ENCODE peak calls at places on chromosomes 6 and 20, in eight cellular contexts. K is mammary epithelial cell; H is cardiac muscle cell; Z is stomach; E is psoas muscle; W is CD8-positive, alpha-beta T cell; O is left ventricle myocardium inferior; Q is gastrocnemius medialis. S is an unnamed sample.

GRCh38 chr6:152948150-152948768 is 34.6 kb downstream of the FBXO5 start:
- DNase-seq in K (peak), H (peak), Z (no peak), E (no peak), W (no peak), O (no peak), Q (no peak), S (no peak)

GRCh38 chr6:39962831-39963230 is 28.6 kb upstream of the MOCS1 start:
- DNase-seq in K (no peak), H (no peak), Z (no peak), E (no peak), W (no peak), O (no peak), Q (no peak), S (no peak)

GRCh38 chr6:25472314-25472713 is 179.7 kb upstream of the SCGN start:
- DNase-seq in K (no peak), H (no peak), Z (no peak), E (no peak), W (no peak), O (no peak), Q (no peak), S (no peak)

GRCh38 chr6:22008248-22008836 is 288.5 kb downstream of the PRL start:
- DNase-seq in K (no peak), H (no peak), Z (no peak), E (no peak), W (no peak), O (no peak), Q (no peak), S (no peak)

GRCh38 chr6:108242721-108243120 is 18.1 kb downstream of the SNX3 start:
- DNase-seq in K (no peak), H (no peak), Z (no peak), E (no peak), W (no peak), O (no peak), Q (no peak), S (no peak)

GRCh38 chr6:25138024-25138696 is 141.0 kb upstream of the CARMIL1 start:
- DNase-seq in K (peak), H (no peak), Z (peak), E (peak), W (peak), O (peak), Q (peak), S (peak)

GRCh38 chr20:38728237-38728761 is 4.0 kb downstream of the SLC32A1 start:
- DNase-seq in K (no peak), H (no peak), Z (no peak), E (no peak), W (no peak), O (no peak), Q (no peak), S (no peak)

GRCh38 chr6:169974663-169975062 is 223.2 kb downstream of the ERMARD start:
- DNase-seq in K (no peak), H (no peak), Z (no peak), E (no peak), W (no peak), O (no peak), Q (no peak), S (no peak)

GRCh38 chr20:46268131-46268611 is 40.1 kb downstream of the CDH22 start:
- DNase-seq in K (no peak), H (no peak), Z (no peak), E (no peak), W (no peak), O (no peak), Q (no peak), S (no peak)

GRCh38 chr6:34319471-34319885 is 70.7 kb upstream of the SMIM29 start:
- DNase-seq in K (peak), H (no peak), Z (no peak), E (no peak), W (no peak), O (no peak), Q (no peak), S (no peak)

GRCh38 chr6:33505544-33506330 is 51.4 kb downstream of the ZBTB9 start:
- DNase-seq in K (no peak), H (no peak), Z (no peak), E (no peak), W (no peak), O (no peak), Q (no peak), S (no peak)

GRCh38 chr20:17610566-17611289 is 40.9 kb downstream of the DSTN start:
- DNase-seq in K (peak), H (no peak), Z (peak), E (peak), W (peak), O (no peak), Q (no peak), S (no peak)

GRCh38 chr6:128572286-128572685 is 51.9 kb upstream of the PTPRK start:
- DNase-seq in K (no peak), H (no peak), Z (no peak), E (no peak), W (no peak), O (no peak), Q (no peak), S (no peak)

GRCh38 chr20:62702886-62703852 is 5.5 kb upstream of the NTSR1 start:
- DNase-seq in K (peak), H (no peak), Z (peak), E (no peak), W (no peak), O (no peak), Q (no peak), S (peak)

GRCh38 chr6:134449781-134450180 is 131.9 kb upstream of the SGK1 start:
- DNase-seq in K (no peak), H (no peak), Z (no peak), E (no peak), W (no peak), O (no peak), Q (no peak), S (no peak)

GRCh38 chr6:158737710-158738615 is 81.2 kb downstream of the EZR start:
- DNase-seq in K (peak), H (no peak), Z (no peak), E (no peak), W (no peak), O (no peak), Q (no peak), S (peak)

GRCh38 chr6:1162367-1163275 is 149.3 kb upstream of the FOXQ1 start:
- DNase-seq in K (no peak), H (no peak), Z (no peak), E (no peak), W (no peak), O (no peak), Q (no peak), S (no peak)

GRCh38 chr6:109322825-109323580 is 59.3 kb downstream of the CD164 start:
- DNase-seq in K (peak), H (no peak), Z (no peak), E (no peak), W (no peak), O (peak), Q (no peak), S (peak)

GRCh38 chr6:100475554-100476325 is 11.0 kb upstream of the SIM1 start:
- DNase-seq in K (peak), H (no peak), Z (no peak), E (no peak), W (no peak), O (no peak), Q (no peak), S (no peak)

GRCh38 chr6:160029525-160029924 is 60.6 kb downstream of the IGF2R start:
- DNase-seq in K (no peak), H (no peak), Z (no peak), E (no peak), W (no peak), O (no peak), Q (no peak), S (no peak)
- H3K4me3 ChIP-seq in K (no peak), H (no peak), Z (no peak), E (no peak), W (no peak), O (no peak), Q (no peak), S (no peak)

GRCh38 chr6:121442591-121442990 is 7.1 kb downstream of the GJA1 start:
- DNase-seq in K (no peak), H (no peak), Z (no peak), E (no peak), W (no peak), O (no peak), Q (no peak), S (no peak)
- H3K4me3 ChIP-seq in K (no peak), H (no peak), Z (no peak), E (no peak), W (no peak), O (peak), Q (no peak), S (no peak)

DNA sequence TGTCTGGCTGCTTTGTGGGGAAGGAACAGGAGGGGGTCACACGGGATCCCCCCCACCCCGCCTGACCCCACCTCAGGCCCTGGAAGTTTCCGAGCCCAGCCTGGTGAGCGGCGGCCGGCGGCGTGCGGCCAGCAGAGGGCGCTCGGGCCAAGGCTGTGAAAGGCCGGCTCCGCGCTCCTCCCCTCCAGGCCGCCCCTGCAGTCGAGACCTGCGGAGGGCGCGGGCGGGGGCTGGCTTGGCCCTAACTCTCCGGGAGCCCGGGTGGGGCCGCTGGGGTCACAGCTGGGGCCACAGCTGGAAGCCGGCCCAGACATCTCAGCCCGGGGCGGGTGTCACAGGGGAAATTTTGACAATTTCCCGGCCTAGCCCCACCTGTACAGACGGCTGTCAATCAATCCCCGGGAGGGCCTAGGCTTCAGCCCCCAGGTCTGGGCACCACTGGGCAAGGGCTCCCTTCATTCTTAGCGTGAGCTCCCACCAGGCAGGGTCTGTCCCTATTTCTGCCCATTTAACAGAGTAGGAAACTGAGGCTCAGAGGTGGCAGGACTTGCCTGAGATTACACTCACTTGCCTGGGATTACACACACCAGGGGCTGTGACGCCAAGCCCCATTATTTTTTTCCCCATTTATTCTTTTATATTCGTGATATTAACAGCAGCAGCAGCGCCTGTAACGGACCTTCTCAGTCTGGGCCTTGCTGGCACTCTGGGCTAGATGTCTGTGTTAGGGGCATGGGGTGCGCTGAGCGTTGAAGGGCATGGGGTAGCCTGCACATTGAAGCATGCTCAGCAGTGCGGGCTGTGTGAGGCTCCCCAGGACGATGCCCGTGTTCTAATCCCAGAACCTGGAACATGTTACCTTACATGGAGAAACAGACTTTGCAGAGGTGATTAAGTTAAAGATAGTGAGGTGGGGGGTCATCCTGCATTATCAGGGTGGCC is 23.0 kb downstream of the ZBP1 start:
- DNase-seq in K (peak), H (peak), Z (peak), E (peak), W (peak), O (peak), Q (peak), S (peak)
- H3K4me3 ChIP-seq in K (no peak), H (no peak), Z (no peak), E (no peak), W (peak), O (no peak), Q (peak), S (no peak)

GRCh38 chr20:58173930-58174707 is 54.3 kb downstream of the ANKRD60 start:
- DNase-seq in K (no peak), H (no peak), Z (no peak), E (no peak), W (no peak), O (no peak), Q (no peak), S (peak)
- H3K4me3 ChIP-seq in K (no peak), H (no peak), Z (peak), E (peak), W (no peak), O (peak), Q (peak), S (no peak)